ENCODE peak calls at places on chromosomes 4 and X, in five cellular contexts. One of them, this sample, is unnamed.

GRCh38 chr4:3311489-3312171 is 18.8 kb downstream of the RGS12 start:
- DNase-seq in neuronal stem cell: no peak
- DNase-seq in OCI-M1: no peak
- DNase-seq in HT-29: no peak
- DNase-seq in D341Med: no peak
- DNase-seq in this sample: no peak

GRCh38 chrX:133516691-133517090 is 101.4 kb upstream of the GPC4 start:
- DNase-seq in neuronal stem cell: no peak
- DNase-seq in OCI-M1: peak
- DNase-seq in HT-29: no peak
- DNase-seq in D341Med: no peak
- DNase-seq in this sample: no peak

GRCh38 chrX:1475881-1476280 is 23.2 kb upstream of the ASMTL start:
- DNase-seq in neuronal stem cell: no peak
- DNase-seq in OCI-M1: no peak
- DNase-seq in HT-29: no peak
- DNase-seq in D341Med: no peak
- DNase-seq in this sample: no peak

GRCh38 chr4:108130955-108131354 is 37.8 kb downstream of the LEF1 start:
- DNase-seq in neuronal stem cell: no peak
- DNase-seq in OCI-M1: peak
- DNase-seq in HT-29: peak
- DNase-seq in D341Med: no peak
- DNase-seq in this sample: no peak

GRCh38 chr4:114883641-114884040 is 229.8 kb downstream of the NDST4 start:
- DNase-seq in neuronal stem cell: no peak
- DNase-seq in OCI-M1: no peak
- DNase-seq in HT-29: no peak
- DNase-seq in D341Med: no peak
- DNase-seq in this sample: no peak

GRCh38 chr4:15147709-15148651 is 145.7 kb downstream of the CPEB2 start:
- DNase-seq in neuronal stem cell: no peak
- DNase-seq in OCI-M1: no peak
- DNase-seq in HT-29: no peak
- DNase-seq in D341Med: no peak
- DNase-seq in this sample: no peak

GRCh38 chr4:140707325-140707724 is 48.9 kb downstream of the TBC1D9 start:
- DNase-seq in neuronal stem cell: no peak
- DNase-seq in OCI-M1: no peak
- DNase-seq in HT-29: no peak
- DNase-seq in D341Med: no peak
- DNase-seq in this sample: no peak

GRCh38 chrX:69541959-69542358 is 37.8 kb downstream of the NALF2 start:
- DNase-seq in neuronal stem cell: no peak
- DNase-seq in OCI-M1: no peak
- DNase-seq in HT-29: no peak
- DNase-seq in D341Med: no peak
- DNase-seq in this sample: no peak

GRCh38 chr4:3710451-3711182 is 55.6 kb upstream of the ADRA2C start:
- DNase-seq in neuronal stem cell: peak
- DNase-seq in OCI-M1: no peak
- DNase-seq in HT-29: no peak
- DNase-seq in D341Med: no peak
- DNase-seq in this sample: no peak

GRCh38 chr4:20773144-20773997 is 73.1 kb downstream of the PACRGL start:
- DNase-seq in neuronal stem cell: peak
- DNase-seq in OCI-M1: peak
- DNase-seq in HT-29: peak
- DNase-seq in D341Med: peak
- DNase-seq in this sample: peak

GRCh38 chr4:110949516-110949915 is 326.6 kb upstream of the PITX2 start:
- DNase-seq in neuronal stem cell: no peak
- DNase-seq in OCI-M1: no peak
- DNase-seq in HT-29: no peak
- DNase-seq in D341Med: no peak
- DNase-seq in this sample: no peak

GRCh38 chr4:144721994-144722393 is 76.0 kb downstream of the HHIP start:
- DNase-seq in neuronal stem cell: no peak
- DNase-seq in OCI-M1: no peak
- DNase-seq in HT-29: no peak
- DNase-seq in D341Med: no peak
- DNase-seq in this sample: no peak

GRCh38 chr4:150033937-150034336 is 44.3 kb upstream of the DCLK2 start:
- DNase-seq in neuronal stem cell: no peak
- DNase-seq in OCI-M1: peak
- DNase-seq in HT-29: peak
- DNase-seq in D341Med: no peak
- DNase-seq in this sample: no peak

GRCh38 chr4:126563389-126563788 is 1069.4 kb upstream of the INTU start:
- DNase-seq in neuronal stem cell: no peak
- DNase-seq in OCI-M1: no peak
- DNase-seq in HT-29: no peak
- DNase-seq in D341Med: no peak
- DNase-seq in this sample: no peak

GRCh38 chrX:42704454-42704853 is 73.5 kb downstream of the PPP1R2C start:
- DNase-seq in neuronal stem cell: no peak
- DNase-seq in OCI-M1: no peak
- DNase-seq in HT-29: no peak
- DNase-seq in D341Med: no peak
- DNase-seq in this sample: no peak

GRCh38 chrX:129831486-129831885 is 12.2 kb downstream of the ZDHHC9 start:
- DNase-seq in neuronal stem cell: no peak
- DNase-seq in OCI-M1: no peak
- DNase-seq in HT-29: no peak
- DNase-seq in D341Med: no peak
- DNase-seq in this sample: no peak

GRCh38 chrX:145818522-145819075 is 970 bp downstream of the SLITRK2 start:
- DNase-seq in neuronal stem cell: no peak
- DNase-seq in OCI-M1: no peak
- DNase-seq in HT-29: no peak
- DNase-seq in D341Med: no peak
- DNase-seq in this sample: no peak

GRCh38 chrX:115968436-115969252 is 201.9 kb upstream of the AGTR2 start:
- DNase-seq in neuronal stem cell: peak
- DNase-seq in OCI-M1: peak
- DNase-seq in HT-29: peak
- DNase-seq in D341Med: no peak
- DNase-seq in this sample: peak

GRCh38 chrX:32421266-32421665 is 790.1 kb downstream of the DMD start:
- DNase-seq in neuronal stem cell: no peak
- DNase-seq in OCI-M1: no peak
- DNase-seq in HT-29: no peak
- DNase-seq in D341Med: no peak
- DNase-seq in this sample: no peak

GRCh38 chrX:46610070-46610658 is 36.6 kb downstream of the CHST7 start:
- DNase-seq in neuronal stem cell: no peak
- DNase-seq in OCI-M1: no peak
- DNase-seq in HT-29: no peak
- DNase-seq in D341Med: no peak
- DNase-seq in this sample: no peak

GRCh38 chrX:132909643-132910042 is 48.8 kb downstream of the HS6ST2 start:
- DNase-seq in neuronal stem cell: no peak
- DNase-seq in OCI-M1: peak
- DNase-seq in HT-29: no peak
- DNase-seq in D341Med: no peak
- DNase-seq in this sample: no peak

GRCh38 chr4:40915318-40916217 is 165.8 kb downstream of the NSUN7 start:
- DNase-seq in neuronal stem cell: no peak
- DNase-seq in OCI-M1: no peak
- DNase-seq in HT-29: no peak
- DNase-seq in D341Med: peak
- DNase-seq in this sample: no peak

GRCh38 chrX:68669872-68670271 is 22.4 kb downstream of the STARD8 start:
- DNase-seq in neuronal stem cell: no peak
- DNase-seq in OCI-M1: no peak
- DNase-seq in HT-29: no peak
- DNase-seq in D341Med: no peak
- DNase-seq in this sample: no peak

GRCh38 chr4:147518846-147519767 is 38.2 kb downstream of the EDNRA start:
- DNase-seq in neuronal stem cell: peak
- DNase-seq in OCI-M1: peak
- DNase-seq in HT-29: peak
- DNase-seq in D341Med: peak
- DNase-seq in this sample: peak

GRCh38 chrX:49059209-49060191 is 701 bp downstream of the CCDC120 start:
- DNase-seq in neuronal stem cell: no peak
- DNase-seq in OCI-M1: no peak
- DNase-seq in HT-29: peak
- DNase-seq in D341Med: no peak
- DNase-seq in this sample: no peak

GRCh38 chr4:87093443-87094123 is 126.8 kb downstream of the KLHL8 start:
- DNase-seq in neuronal stem cell: peak
- DNase-seq in OCI-M1: peak
- DNase-seq in HT-29: peak
- DNase-seq in D341Med: peak
- DNase-seq in this sample: peak

GRCh38 chrX:56503941-56504673 is 59.3 kb upstream of the UBQLN2 start:
- DNase-seq in neuronal stem cell: no peak
- DNase-seq in OCI-M1: no peak
- DNase-seq in HT-29: no peak
- DNase-seq in D341Med: no peak
- DNase-seq in this sample: no peak

GRCh38 chr4:156547439-156547838 is 424.2 kb downstream of the PDGFC start:
- DNase-seq in neuronal stem cell: no peak
- DNase-seq in OCI-M1: peak
- DNase-seq in HT-29: peak
- DNase-seq in D341Med: no peak
- DNase-seq in this sample: no peak

GRCh38 chr4:131337956-131338355 is 1811.1 kb upstream of the PCDH10 start:
- DNase-seq in neuronal stem cell: no peak
- DNase-seq in OCI-M1: no peak
- DNase-seq in HT-29: no peak
- DNase-seq in D341Med: no peak
- DNase-seq in this sample: no peak